ENCODE peak calls at places on chromosomes 5 and 9, in seven cellular contexts. E is mesenchymal stem cell, T is neuronal stem cell, O is IMR-90, V is H9, R is mesendoderm, J is H1. U is an unnamed sample.
A peak's percentile ranks its signal among the peaks of the same experiment; 100 is the strongest.

GRCh38 chr5:126138475-126139005 is 284.7 kb upstream of the GRAMD2B start:
- DNase-seq in R (peak; percentile 57), V (no peak), E (peak; percentile 63), T (no peak), O (peak; percentile 16), J (no peak), U (peak; percentile 12)

GRCh38 chr5:153542536-153542935 is 52.1 kb downstream of the GRIA1 start:
- DNase-seq in V (no peak), R (no peak), T (no peak), E (no peak), O (peak; percentile 55), J (no peak), U (no peak)

GRCh38 chr5:77029376-77029885 is 773 bp upstream of the AGGF1 start:
- DNase-seq in V (no peak), T (no peak), J (no peak), R (peak; percentile 7), O (no peak), E (no peak), U (no peak)

GRCh38 chr5:149420509-149421371 is 41.6 kb upstream of the IL17B start:
- DNase-seq in R (no peak), O (peak; percentile 94), E (peak; percentile 91), T (no peak), V (no peak), J (no peak), U (peak; percentile 55)

GRCh38 chr5:158423623-158424200 is 564.8 kb upstream of the CLINT1 start:
- DNase-seq in T (no peak), V (no peak), R (no peak), O (peak; percentile 16), J (no peak), E (no peak), U (no peak)

GRCh38 chr5:84274585-84275468 is 109.9 kb downstream of the EDIL3 start:
- DNase-seq in O (peak; percentile 28), E (peak; percentile 39), T (peak; percentile 4), J (peak; percentile 64), V (no peak), R (peak; percentile 48), U (no peak)

GRCh38 chr5:143977891-143978448 is 166.0 kb downstream of the HMHB1 start:
- DNase-seq in J (no peak), V (no peak), R (no peak), T (no peak), E (no peak), O (no peak), U (peak; percentile 90)

GRCh38 chr5:5165541-5166002 is 25.4 kb downstream of the ADAMTS16 start:
- DNase-seq in V (no peak), E (no peak), J (no peak), R (peak; percentile 79), T (no peak), O (no peak), U (peak; percentile 77)

GRCh38 chr9:114258866-114259799 is 63.8 kb upstream of the ORM1 start:
- DNase-seq in V (no peak), J (no peak), T (no peak), R (no peak), O (no peak), E (no peak), U (no peak)

GRCh38 chr9:121725008-121725795 is 73.8 kb downstream of the DAB2IP start:
- DNase-seq in R (no peak), O (peak; percentile 100), E (peak; percentile 17), J (no peak), T (no peak), V (no peak), U (peak; percentile 31)

GRCh38 chr9:16387382-16387781 is 483.1 kb downstream of the BNC2 start:
- DNase-seq in R (no peak), V (no peak), J (no peak), E (no peak), O (peak; percentile 28), T (no peak), U (no peak)

GRCh38 chr5:150946351-150946905 is 41.6 kb upstream of the ZNF300 start:
- DNase-seq in E (no peak), J (no peak), O (peak; percentile 39), V (no peak), R (no peak), T (no peak), U (peak; percentile 1)

GRCh38 chr5:366541-367357 is 45.2 kb downstream of the AHRR start:
- DNase-seq in V (no peak), T (no peak), O (no peak), E (no peak), R (no peak), J (peak; percentile 35), U (no peak)

GRCh38 chr9:16143947-16144890 is 591.4 kb downstream of the CCDC171 start:
- DNase-seq in T (no peak), V (no peak), E (no peak), J (no peak), R (no peak), O (no peak), U (peak; percentile 43)

GRCh38 chr9:6054280-6055099 is 39.1 kb upstream of the RANBP6 start:
- DNase-seq in E (peak; percentile 73), T (peak; percentile 65), O (peak; percentile 70), V (peak; percentile 82), R (peak; percentile 92), J (peak; percentile 82), U (peak; percentile 47)

GRCh38 chr9:114911167-114911821 is 19.1 kb downstream of the TNFSF8 start:
- DNase-seq in R (peak; percentile 82), O (peak; percentile 51), V (no peak), E (peak; percentile 65), J (no peak), T (peak; percentile 51), U (peak; percentile 79)

GRCh38 chr5:15664961-15665360 is 165.0 kb downstream of the FBXL7 start:
- DNase-seq in O (peak; percentile 45), R (no peak), J (no peak), T (no peak), V (no peak), E (no peak), U (no peak)

GRCh38 chr5:8845316-8845715 is 700.6 kb downstream of the SEMA5A start:
- DNase-seq in T (no peak), R (no peak), O (peak; percentile 71), E (no peak), J (no peak), V (no peak), U (no peak)

GRCh38 chr5:123371575-123372179 is 51.5 kb downstream of the CEP120 start:
- DNase-seq in T (peak; percentile 46), J (peak; percentile 88), E (peak; percentile 42), R (peak; percentile 56), V (peak; percentile 53), O (peak; percentile 7), U (peak; percentile 58)

GRCh38 chr5:20213803-20214202 is 225.8 kb upstream of the CDH18 start:
- DNase-seq in E (no peak), R (no peak), V (no peak), T (no peak), J (no peak), O (no peak), U (no peak)

GRCh38 chr9:72554221-72554641 is 32.8 kb downstream of the TMC1 start:
- DNase-seq in V (no peak), T (no peak), R (peak; percentile 34), J (no peak), E (peak; percentile 52), O (peak; percentile 89), U (peak; percentile 99)

GRCh38 chr5:149030838-149031397 is 31.9 kb downstream of the SH3TC2 start:
- DNase-seq in V (no peak), R (peak; percentile 93), T (no peak), O (no peak), J (no peak), E (peak; percentile 51), U (no peak)

GRCh38 chr5:151708126-151708525 is 21.4 kb upstream of the SPARC start:
- DNase-seq in V (no peak), O (no peak), T (no peak), J (no peak), E (peak; percentile 37), R (no peak), U (no peak)

GRCh38 chr5:173920024-173920753 is 32.0 kb downstream of the CPEB4 start:
- DNase-seq in E (no peak), J (no peak), T (peak; percentile 31), V (no peak), R (no peak), O (peak; percentile 16), U (no peak)
- H3K27ac ChIP-seq in E (no peak overlapping the region), J (no peak overlapping the region), T (peak overlapping the region; percentile 69), V (no peak overlapping the region), R (no peak overlapping the region), O (no peak overlapping the region), U (no peak overlapping the region)

GRCh38 chr5:130135506-130135905 is 231.2 kb downstream of the CHSY3 start:
- DNase-seq in J (no peak), O (peak; percentile 7), E (peak; percentile 87), T (no peak), R (no peak), V (no peak), U (peak; percentile 17)

GRCh38 chr5:130141689-130142320 is 237.5 kb downstream of the CHSY3 start:
- DNase-seq in E (peak; percentile 62), J (peak; percentile 70), O (no peak), V (peak; percentile 64), R (peak; percentile 64), T (no peak), U (peak; percentile 27)

GRCh38 chr5:130138406-130139060 is 234.3 kb downstream of the CHSY3 start:
- DNase-seq in O (no peak), V (no peak), E (no peak), T (no peak), R (no peak), J (no peak), U (no peak)

GRCh38 chr5:130136300-130136699 is 232.0 kb downstream of the CHSY3 start:
- DNase-seq in J (no peak), R (no peak), T (no peak), O (no peak), V (no peak), E (no peak), U (no peak)
- H3K23ac ChIP-seq in J (no peak overlapping the region), R (no peak overlapping the region), T (no peak overlapping the region), O (no peak overlapping the region), V (no peak overlapping the region), E (no peak overlapping the region), U (no peak overlapping the region)

GRCh38 chr5:178213748-178214151 is 9.4 kb downstream of the HNRNPAB start:
- DNase-seq in J (no peak), E (no peak), R (peak; percentile 67), O (no peak), T (no peak), V (no peak), U (no peak)

GRCh38 chr5:178216088-178216534 is 11.8 kb downstream of the HNRNPAB start:
- DNase-seq in J (no peak), R (no peak), O (no peak), T (no peak), E (no peak), V (no peak), U (no peak)

GRCh38 chr5:178214160-178214803 is 9.9 kb downstream of the HNRNPAB start:
- DNase-seq in J (no peak), R (no peak), E (no peak), V (no peak), T (no peak), O (no peak), U (no peak)

GRCh38 chr5:178216779-178217178 is 12.4 kb downstream of the HNRNPAB start:
- DNase-seq in V (no peak), O (no peak), R (no peak), E (no peak), J (no peak), T (no peak), U (no peak)

GRCh38 chr5:178215263-178216002 is 11.1 kb downstream of the HNRNPAB start:
- DNase-seq in E (no peak), V (no peak), J (no peak), T (no peak), R (no peak), O (no peak), U (no peak)
- H4K8ac ChIP-seq in E (peak overlapping the region; percentile 1), V (no peak overlapping the region), J (no peak overlapping the region), T (peak overlapping the region; percentile 68), R (no peak overlapping the region), O (no peak overlapping the region), U (no peak overlapping the region)

GRCh38 chr5:169169786-169170185 is 131.2 kb downstream of the SLIT3 start:
- DNase-seq in V (no peak), J (no peak), E (no peak), R (peak; percentile 55), O (no peak), T (no peak), U (peak; percentile 50)
- H3K27ac ChIP-seq in V (no peak overlapping the region), J (no peak overlapping the region), E (no peak overlapping the region), R (no peak overlapping the region), O (no peak overlapping the region), T (no peak overlapping the region), U (no peak overlapping the region)

U was measured in trophoblast cell.